ENCODE peak calls at places on chromosomes 11 and 22, in five cellular contexts. V is suprapubic skin, U is testis, I is spleen, M is stomach. X is an unnamed sample. For H3K4me1, the result is how much of the 10 kb centered on the place peaks cover.

GRCh38 chr22:20061481-20061861 is 18.6 kb upstream of the DGCR8 start:
- DNase-seq in V (no peak), U (no peak), I (peak), M (no peak), X (no peak)

GRCh38 chr11:29272019-29272654 is 744.7 kb downstream of the KCNA4 start:
- DNase-seq in V (no peak), U (no peak), I (no peak), M (no peak), X (no peak)

GRCh38 chr22:39277135-39277607 is 32.4 kb upstream of the PDGFB start:
- DNase-seq in V (no peak), U (no peak), I (no peak), M (no peak), X (no peak)

GRCh38 chr22:25141994-25142620 is 57.6 kb upstream of the CRYBB3 start:
- DNase-seq in V (no peak), U (no peak), I (no peak), M (no peak), X (no peak)

GRCh38 chr11:11758603-11759196 is 83.1 kb upstream of the USP47 start:
- DNase-seq in V (no peak), U (no peak), I (no peak), M (no peak), X (peak)

GRCh38 chr11:63574856-63575602 is 11.8 kb upstream of the PLAAT2 start:
- DNase-seq in V (no peak), U (peak), I (no peak), M (no peak), X (no peak)

GRCh38 chr11:45667929-45668680 is 2.7 kb upstream of the CHST1 start:
- DNase-seq in V (no peak), U (no peak), I (no peak), M (no peak), X (no peak)

GRCh38 chr11:116840224-116840745 is 2.9 kb upstream of the APOA1 start:
- DNase-seq in V (peak), U (no peak), I (peak), M (no peak), X (no peak)

GRCh38 chr11:17735823-17736772 is 1.5 kb downstream of the KCNC1 start:
- DNase-seq in V (no peak), U (no peak), I (peak), M (no peak), X (no peak)

GRCh38 chr11:42827845-42828244 is 484.0 kb upstream of the API5 start:
- DNase-seq in V (no peak), U (no peak), I (no peak), M (no peak), X (no peak)

GRCh38 chr11:128593281-128593680 is 5.9 kb upstream of the ETS1 start:
- DNase-seq in V (no peak), U (no peak), I (no peak), M (no peak), X (no peak)

GRCh38 chr11:18191376-18191775 is 18.7 kb downstream of the MRGPRX4 start:
- DNase-seq in V (no peak), U (no peak), I (no peak), M (no peak), X (no peak)

DNA sequence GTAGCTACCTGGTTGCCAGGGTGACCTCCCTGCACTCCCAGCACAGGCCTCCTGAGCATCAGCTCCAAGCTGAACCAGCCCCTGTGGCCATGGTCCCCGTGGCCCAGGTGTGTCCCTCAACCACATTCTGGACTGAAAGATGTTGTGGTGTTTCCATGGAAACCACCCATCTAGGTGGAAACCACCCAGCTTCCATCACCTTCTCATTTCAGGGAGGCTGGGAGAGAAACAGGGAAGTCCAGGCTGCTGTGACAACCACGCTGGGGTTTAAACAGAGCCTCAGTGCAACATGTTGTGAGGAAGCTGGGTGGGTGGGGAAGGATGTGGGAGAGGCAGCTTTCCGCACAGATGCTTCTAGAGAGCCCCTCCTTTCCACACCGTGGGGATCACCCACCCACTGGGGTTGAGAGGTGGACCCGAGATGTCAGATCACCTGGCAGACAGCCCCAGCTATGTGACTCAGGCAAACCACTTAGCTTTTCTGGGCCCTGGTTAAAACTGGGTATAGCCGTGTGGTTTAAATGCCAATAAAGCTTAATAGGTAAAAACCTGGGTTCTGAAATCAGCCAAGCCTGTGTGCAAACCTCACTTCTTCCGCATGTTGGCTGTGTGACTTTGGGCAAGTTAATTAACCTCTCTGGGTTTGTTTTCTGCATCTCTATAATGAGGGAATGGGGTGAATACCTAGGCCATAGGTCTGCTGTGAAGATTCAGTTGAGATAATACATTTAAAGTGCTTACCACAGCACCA is 46.4 kb downstream of the CD82 start:
- DNase-seq in V (no peak), U (no peak), I (peak), M (no peak), X (no peak)
- TF ChIP-seq POLR2A in V (no peak), U (no peak), I (no peak), M (no peak), X (no peak)

DNA sequence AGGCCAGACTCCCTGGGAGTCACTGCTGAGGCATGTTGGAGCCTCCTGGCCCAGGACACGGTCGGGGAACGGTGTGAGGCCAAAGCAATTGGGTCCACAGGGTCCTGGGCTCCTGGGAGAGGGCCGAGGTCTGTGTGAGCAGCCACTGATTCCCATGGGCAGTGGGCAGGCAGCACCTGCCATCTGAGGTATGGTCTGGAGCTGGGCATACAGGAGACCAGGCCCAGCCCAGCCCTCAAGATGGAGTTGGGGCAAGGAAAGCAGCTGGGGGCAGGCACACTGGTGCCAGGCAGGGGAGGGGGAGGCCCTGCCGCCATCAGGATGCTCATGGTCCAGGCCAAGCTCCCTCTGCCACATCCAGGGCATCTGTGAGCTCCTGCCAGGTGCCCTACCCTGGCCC is 32.2 kb upstream of the HMOX1 start:
- DNase-seq in V (no peak), U (no peak), I (no peak), M (no peak), X (no peak)
- H3K4me1 ChIP-seq in V (under half), U (under half), I (under half), M (under half), X (under half)

DNA sequence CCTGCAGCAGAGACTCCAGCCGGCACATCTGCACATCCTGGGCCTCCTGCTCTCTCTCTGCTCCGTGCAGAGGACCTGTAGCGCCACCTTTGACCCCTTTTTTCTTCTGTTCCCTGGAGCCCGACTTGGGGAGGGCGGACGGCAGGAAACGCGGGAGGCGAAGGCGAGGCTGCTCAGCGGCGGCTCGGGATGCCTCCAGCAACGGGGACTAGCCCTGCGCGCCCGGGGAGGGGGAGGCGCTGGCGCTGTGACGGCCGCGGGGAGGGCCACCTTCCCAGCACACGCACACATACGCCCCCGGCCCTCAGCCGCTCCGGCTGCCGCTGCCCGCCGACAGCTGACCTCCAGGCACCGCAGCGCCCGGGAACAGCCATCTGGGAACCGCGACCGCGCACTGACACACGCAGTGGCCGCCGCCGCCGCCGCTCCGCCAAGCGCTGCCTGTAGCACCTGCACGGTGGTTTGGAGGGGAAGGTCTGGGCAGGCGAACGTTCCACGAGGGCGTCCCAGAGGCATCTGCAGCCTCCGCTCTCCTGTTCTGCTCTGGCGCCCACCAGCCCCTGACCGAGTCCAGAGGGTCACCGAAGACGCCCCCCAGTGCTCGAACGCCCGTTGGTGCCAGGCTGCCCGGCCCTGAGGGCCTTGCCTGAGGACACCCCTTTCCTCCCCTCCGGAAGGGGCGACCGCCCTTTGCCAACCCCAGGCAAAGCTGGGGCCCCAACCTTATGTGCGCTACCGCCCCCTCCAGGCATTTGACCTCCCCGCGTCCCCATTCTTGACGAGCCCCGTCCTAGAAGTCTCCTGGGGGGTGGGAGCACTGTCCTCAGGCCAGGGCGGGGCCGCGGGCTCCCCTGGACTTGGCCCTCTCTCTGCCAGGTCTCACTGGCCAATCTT is 16.9 kb upstream of the C22orf42 start:
- DNase-seq in V (no peak), U (no peak), I (no peak), M (no peak), X (no peak)
- H3K4me3 ChIP-seq in V (peak), U (peak), I (no peak), M (no peak), X (no peak)

GRCh38 chr11:59611570-59612565 is 3.7 kb downstream of the OSBP start:
- DNase-seq in V (no peak), U (no peak), I (no peak), M (peak), X (no peak)
- TF ChIP-seq POLR2A in V (no peak), U (no peak), I (no peak), M (no peak), X (no peak)

DNA sequence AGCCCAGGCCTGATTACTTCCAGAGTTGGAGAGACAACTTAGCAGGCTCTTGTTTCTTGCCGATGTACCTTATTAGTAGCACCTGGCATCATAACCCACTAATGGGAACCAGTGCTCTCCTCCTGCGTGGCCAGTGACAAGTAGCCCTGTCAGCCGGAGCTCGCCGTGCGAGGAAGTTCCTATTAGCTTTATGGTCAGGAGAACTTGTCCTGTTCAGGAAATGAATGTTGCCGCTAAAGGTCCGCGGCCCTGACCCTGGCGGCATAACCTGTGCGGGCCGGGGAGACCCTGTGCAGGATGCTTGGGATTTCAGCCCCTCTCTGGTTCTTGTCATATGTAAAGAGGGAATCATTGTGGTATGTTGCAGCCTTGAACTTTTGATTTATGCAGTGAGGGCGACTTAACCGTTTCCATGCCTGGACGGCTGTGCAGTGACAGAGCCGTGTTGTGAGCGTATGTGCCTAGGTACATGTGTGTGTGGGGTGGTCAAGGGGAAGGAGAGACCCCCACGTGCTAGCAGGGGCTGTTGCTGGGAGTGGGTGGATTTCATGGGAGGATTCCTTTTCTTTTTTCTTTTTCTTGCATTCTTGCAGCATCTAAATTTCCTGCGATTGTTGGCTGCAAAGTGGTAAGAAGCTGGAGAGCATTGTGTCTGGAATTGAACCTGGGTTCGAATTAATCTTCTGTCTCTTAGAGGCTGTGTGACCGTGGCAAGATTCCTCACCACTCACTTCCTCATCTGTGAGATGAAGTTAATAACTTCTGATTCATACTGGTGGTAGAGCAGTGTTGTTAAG is 15.2 kb downstream of the ZBTB16 start:
- DNase-seq in V (peak), U (no peak), I (peak), M (no peak), X (no peak)
- H3K4me1 ChIP-seq in V (half or more), U (under half), I (half or more), M (half or more), X (half or more)

GRCh38 chr11:73004088-73004487 is 138.0 kb downstream of the FCHSD2 start:
- DNase-seq in V (no peak), U (no peak), I (no peak), M (no peak), X (no peak)

GRCh38 chr11:73001615-73002014 is 140.5 kb downstream of the FCHSD2 start:
- DNase-seq in V (no peak), U (no peak), I (no peak), M (no peak), X (no peak)

DNA sequence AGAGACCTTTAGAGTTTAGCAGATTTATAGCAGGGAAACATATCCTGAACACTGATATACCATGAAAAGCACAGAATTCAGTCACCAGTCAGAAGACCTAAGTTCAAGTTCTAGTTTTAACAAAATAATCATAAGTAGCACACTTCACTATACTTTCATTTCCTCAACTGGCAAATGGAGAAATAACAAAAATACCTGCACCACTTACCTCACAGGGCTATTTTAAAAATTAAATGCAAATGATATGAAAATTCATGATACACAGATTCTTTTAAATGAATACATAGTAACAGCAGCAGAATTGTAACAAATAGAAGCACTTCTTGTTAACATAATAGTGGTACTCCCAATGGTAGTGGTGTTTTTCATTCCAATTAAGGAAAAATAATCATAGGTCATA is 139.0 kb downstream of the FCHSD2 start:
- DNase-seq in V (no peak), U (no peak), I (no peak), M (no peak), X (no peak)
- H3K4me3 ChIP-seq in V (no peak), U (no peak), I (no peak), M (no peak), X (no peak)

GRCh38 chr11:841981-842369 is 354 bp downstream of the POLR2L start:
- DNase-seq in V (no peak), U (no peak), I (no peak), M (no peak), X (no peak)

GRCh38 chr11:842370-843002 is at the start of the genes POLR2L and TSPAN4:
- DNase-seq in V (peak), U (peak), I (peak), M (peak), X (no peak)

GRCh38 chr11:843818-844692 is 1.4 kb downstream of the TSPAN4 start:
- DNase-seq in V (peak), U (peak), I (peak), M (peak), X (peak)

GRCh38 chr11:844693-845644 is 2.3 kb downstream of the TSPAN4 start:
- DNase-seq in V (peak), U (peak), I (peak), M (peak), X (peak)

DNA sequence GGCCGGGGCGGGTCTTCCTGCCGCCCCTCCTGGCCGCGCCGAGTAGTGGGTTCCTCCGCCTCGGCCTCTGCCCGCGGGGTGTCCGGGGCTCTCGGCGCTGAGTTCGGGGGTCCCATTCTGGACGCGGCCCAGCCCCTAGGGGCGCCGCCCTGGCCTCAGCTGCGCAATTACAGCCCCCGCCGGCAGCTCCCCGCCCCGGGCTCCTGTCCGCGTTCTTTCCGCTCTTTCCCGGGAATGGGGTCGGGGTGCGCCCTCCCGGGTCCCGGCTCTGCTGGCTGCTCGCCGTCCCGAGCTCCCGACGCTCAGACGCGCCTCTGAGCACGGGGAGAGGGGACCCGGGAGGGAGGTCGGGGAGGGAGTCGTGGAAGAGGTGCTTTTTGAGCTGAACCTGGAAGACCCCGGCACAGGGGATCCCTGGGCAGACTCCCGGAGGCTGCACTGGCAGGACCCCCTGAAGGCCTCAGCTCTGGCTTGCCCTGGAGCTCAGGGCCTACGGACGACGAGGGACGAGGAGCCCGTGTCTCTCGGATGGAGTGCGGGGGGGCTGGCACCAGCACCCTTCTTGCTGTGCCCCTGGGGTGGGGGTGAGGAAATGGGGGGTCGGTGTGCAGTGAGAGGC is 543 bp downstream of the TSPAN4 start:
- DNase-seq in V (no peak), U (no peak), I (peak), M (no peak), X (no peak)
- TF ChIP-seq POLR2A in V (no peak), U (no peak), I (no peak), M (no peak), X (no peak)

GRCh38 chr11:96151501-96151900 is 191.5 kb downstream of the MAML2 start:
- DNase-seq in V (no peak), U (no peak), I (no peak), M (no peak), X (no peak)

GRCh38 chr11:96149743-96150555 is 193.0 kb downstream of the MAML2 start:
- DNase-seq in V (no peak), U (no peak), I (no peak), M (no peak), X (no peak)

GRCh38 chr11:96152623-96153022 is 190.4 kb downstream of the MAML2 start:
- DNase-seq in V (no peak), U (no peak), I (no peak), M (no peak), X (no peak)

GRCh38 chr11:96147913-96148312 is 195.1 kb downstream of the MAML2 start:
- DNase-seq in V (no peak), U (no peak), I (no peak), M (no peak), X (no peak)

GRCh38 chr11:96150609-96151008 is 192.4 kb downstream of the MAML2 start:
- DNase-seq in V (no peak), U (no peak), I (no peak), M (no peak), X (no peak)
- H3K4me1 ChIP-seq in V (half or more), U (under half), I (under half), M (under half), X (under half)